ENCODE peak calls at places on chromosomes 3 and 15, in nine cellular contexts. I is IMR-90, J is small intestine, E is heart right ventricle, Y is psoas muscle, D is body of pancreas, S is right lobe of liver, T is SJCRH30, H is HepG2. G is an unnamed sample.
A peak's percentile ranks its signal among the peaks of the same experiment; 100 is the strongest.

GRCh38 chr3:39456159-39456558 is 11.3 kb upstream of the MOBP start:
- DNase-seq in S (no peak), Y (no peak), E (no peak), I (no peak), H (no peak), J (no peak), D (no peak), T (no peak), G (no peak)

GRCh38 chr3:72582211-72582878 is 265.9 kb downstream of the SHQ1 start:
- DNase-seq in T (peak; percentile 77), I (no peak), D (peak; percentile 40), J (no peak), E (no peak), Y (no peak), H (peak; percentile 79), S (no peak), G (no peak)

GRCh38 chr3:151278223-151278622 is at the start of gene P2RY14:
- DNase-seq in Y (no peak), J (no peak), D (no peak), E (no peak), H (no peak), T (no peak), S (no peak), I (no peak), G (no peak)

GRCh38 chr15:68526784-68527183 is 52.0 kb upstream of the CORO2B start:
- DNase-seq in D (no peak), H (no peak), E (no peak), S (no peak), J (no peak), I (no peak), Y (no peak), T (no peak), G (no peak)

GRCh38 chr15:60396964-60397771 is 618 bp downstream of the ANXA2 start:
- DNase-seq in J (peak; percentile 87), T (peak; percentile 78), H (no peak), E (peak; percentile 75), I (peak; percentile 68), S (peak; percentile 55), D (peak; percentile 52), Y (peak; percentile 90), G (peak; percentile 74)

GRCh38 chr3:98246142-98246541 is 17.9 kb upstream of the OR5H6 start:
- DNase-seq in T (no peak), Y (no peak), D (no peak), H (no peak), J (no peak), S (no peak), E (no peak), I (no peak), G (no peak)

GRCh38 chr3:35722902-35723301 is 83.6 kb downstream of the ARPP21 start:
- DNase-seq in D (no peak), I (no peak), J (no peak), Y (no peak), E (no peak), T (no peak), S (no peak), H (no peak), G (no peak)

GRCh38 chr3:94210256-94210655 is 147.4 kb downstream of the NSUN3 start:
- DNase-seq in D (no peak), S (no peak), J (no peak), E (no peak), Y (no peak), T (no peak), H (no peak), I (no peak), G (no peak)

GRCh38 chr15:45536951-45537350 is 14.4 kb upstream of the SLC30A4 start:
- DNase-seq in D (no peak), H (no peak), T (no peak), S (no peak), J (no peak), E (no peak), Y (no peak), I (no peak), G (no peak)

GRCh38 chr3:72974956-72975355 is 21.7 kb upstream of the PPP4R2 start:
- DNase-seq in I (no peak), Y (no peak), J (no peak), T (no peak), H (no peak), E (no peak), S (no peak), D (no peak), G (no peak)

GRCh38 chr3:170809975-170810357 is 60.0 kb downstream of the RPL22L1 start:
- DNase-seq in S (no peak), T (no peak), J (peak; percentile 96), D (no peak), Y (no peak), H (no peak), I (peak; percentile 64), E (no peak), G (no peak)

DNA sequence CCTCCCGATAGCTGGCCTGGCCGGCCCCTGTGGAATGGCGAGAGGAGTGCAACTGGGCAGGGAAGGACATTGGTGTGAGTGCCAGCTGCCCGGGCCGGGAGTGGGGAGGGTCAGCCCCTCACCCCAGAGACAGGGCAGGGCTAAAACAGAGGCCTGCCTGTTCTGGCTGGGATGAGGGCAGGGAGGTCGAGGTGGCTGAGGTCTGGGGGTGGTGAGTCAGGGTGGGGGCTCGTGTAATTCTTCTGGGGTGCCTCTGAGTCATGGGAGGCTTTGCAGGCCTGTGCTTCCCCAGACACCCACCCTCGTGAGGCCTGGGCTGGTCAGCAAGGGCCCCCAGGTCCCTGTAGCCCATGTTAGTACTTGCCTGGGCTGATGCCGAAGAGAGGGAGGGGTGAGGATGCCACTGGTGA is 1.5 kb downstream of the SEMA3B start:
- DNase-seq in D (no peak), H (no peak), I (peak; percentile 37), E (no peak), J (no peak), S (no peak), Y (no peak), T (no peak), G (no peak)
- H3K4me1 ChIP-seq in D (peaks cover 89% of the 10 kb centered on the region), H (peaks cover 80% of the 10 kb centered on the region), I (peaks cover 52% of the 10 kb centered on the region), E (peaks cover 51% of the 10 kb centered on the region), J (no peaks in the 10 kb centered on the region), S (no peaks in the 10 kb centered on the region), Y (peaks cover 49% of the 10 kb centered on the region), T (peaks cover 35% of the 10 kb centered on the region), G (no peaks in the 10 kb centered on the region)

DNA sequence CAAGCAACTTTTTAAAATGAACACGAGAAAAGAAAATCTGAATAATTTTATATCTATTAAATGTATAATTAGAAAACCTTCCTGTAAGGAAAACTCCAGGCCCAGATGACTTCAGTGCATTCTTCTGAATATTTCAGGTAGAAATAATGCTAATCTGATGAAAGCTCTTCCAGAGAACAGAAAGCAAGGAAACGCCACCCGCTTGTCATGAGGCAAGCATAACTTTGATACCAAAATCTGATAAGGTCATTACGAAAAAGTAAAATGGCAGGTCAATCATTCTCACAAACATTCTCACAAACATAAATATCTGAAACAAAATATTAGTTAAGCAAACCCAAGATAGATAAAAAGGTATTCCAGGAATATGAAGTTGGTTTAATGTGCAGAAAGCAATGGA is 60.6 kb upstream of the PCSK6 start:
- DNase-seq in Y (no peak), D (no peak), E (no peak), J (no peak), H (no peak), I (no peak), T (no peak), S (no peak), G (no peak)
- H3K27ac ChIP-seq in Y (no peak overlapping the region), D (no peak overlapping the region), E (no peak overlapping the region), J (no peak overlapping the region), H (no peak overlapping the region), I (no peak overlapping the region), T (no peak overlapping the region), S (no peak overlapping the region), G (no peak overlapping the region)

GRCh38 chr15:31227954-31228542 is 98.6 kb upstream of the KLF13 start:
- DNase-seq in D (no peak), Y (no peak), T (no peak), S (no peak), H (no peak), E (no peak), J (no peak), I (no peak), G (no peak)
- H3K4me1 ChIP-seq in D (peaks cover 4% of the 10 kb centered on the region), Y (peaks cover 14% of the 10 kb centered on the region), T (peaks cover 14% of the 10 kb centered on the region), S (no peaks in the 10 kb centered on the region), H (peaks cover 24% of the 10 kb centered on the region), E (peaks cover 31% of the 10 kb centered on the region), J (peaks cover 3% of the 10 kb centered on the region), I (no peaks in the 10 kb centered on the region), G (no peaks in the 10 kb centered on the region)

GRCh38 chr3:27542469-27542868 is 58.3 kb upstream of the SLC4A7 start:
- DNase-seq in D (no peak), I (no peak), Y (no peak), T (no peak), J (no peak), S (no peak), H (no peak), E (no peak), G (no peak)

GRCh38 chr3:27545061-27545460 is 60.9 kb upstream of the SLC4A7 start:
- DNase-seq in S (no peak), T (no peak), Y (no peak), E (no peak), I (no peak), H (no peak), D (no peak), J (no peak), G (no peak)

GRCh38 chr3:27544372-27544865 is 60.2 kb upstream of the SLC4A7 start:
- DNase-seq in Y (no peak), H (no peak), I (peak; percentile 68), E (no peak), D (no peak), J (no peak), T (no peak), S (no peak), G (no peak)
- H3K27ac ChIP-seq in Y (no peak overlapping the region), H (no peak overlapping the region), I (peak overlapping the region; percentile 76), E (no peak overlapping the region), D (no peak overlapping the region), J (no peak overlapping the region), T (no peak overlapping the region), S (no peak overlapping the region), G (no peak overlapping the region)

GRCh38 chr15:78662028-78662427 is 21.0 kb upstream of the CHRNB4 start:
- DNase-seq in J (no peak), I (no peak), S (no peak), T (no peak), D (no peak), E (no peak), H (no peak), Y (no peak), G (no peak)
- H3K4me1 ChIP-seq in J (no peaks in the 10 kb centered on the region), I (no peaks in the 10 kb centered on the region), S (no peaks in the 10 kb centered on the region), T (no peaks in the 10 kb centered on the region), D (no peaks in the 10 kb centered on the region), E (no peaks in the 10 kb centered on the region), H (peaks cover 10% of the 10 kb centered on the region), Y (no peaks in the 10 kb centered on the region), G (no peaks in the 10 kb centered on the region)

GRCh38 chr15:89750560-89751542 is at the start of gene MESP1:
- DNase-seq in S (peak; percentile 96), E (peak; percentile 87), D (peak; percentile 94), H (peak; percentile 84), I (peak; percentile 87), J (peak; percentile 89), T (peak; percentile 91), Y (peak; percentile 97), G (peak; percentile 92)
- H3K27ac ChIP-seq in S (peak within 1 kb of the TSS; percentile 45), E (no peak within 1 kb of the TSS), D (peak within 1 kb of the TSS; percentile 71), H (no peak within 1 kb of the TSS), I (peak within 1 kb of the TSS; percentile 19), J (peak within 1 kb of the TSS; percentile 52), T (no peak within 1 kb of the TSS), Y (peak within 1 kb of the TSS; percentile 85), G (peak within 1 kb of the TSS; percentile 18)

G was measured in lung.